ENCODE peak calls at places on chromosomes 13 and 19, in six cellular contexts. H is suprapubic skin; V is CD8-positive, alpha-beta T cell; B is transverse colon; G is heart right ventricle; O is colonic mucosa. R is an unnamed sample.
A peak's percentile ranks its signal among the peaks of the same experiment; 100 is the strongest.

GRCh38 chr13:44249439-44249838 is 124.2 kb upstream of the SERP2 start:
- DNase-seq in B (peak; percentile 29), G (peak; percentile 58), O (peak; percentile 36), V (no peak), H (no peak), R (no peak)

GRCh38 chr19:17402982-17403855 is 2.2 kb downstream of the BST2 start:
- DNase-seq in B (no peak), V (peak; percentile 51), O (no peak), G (no peak), H (no peak), R (peak; percentile 79)

GRCh38 chr13:20188649-20189553 is 3.8 kb downstream of the GJB2 start:
- DNase-seq in B (peak; percentile 38), O (peak; percentile 39), H (no peak), V (no peak), G (no peak), R (no peak)

GRCh38 chr13:101230271-101230890 is 185.9 kb downstream of the NALCN start:
- DNase-seq in O (no peak), V (no peak), G (no peak), H (no peak), B (no peak), R (no peak)

GRCh38 chr19:31955884-31956283 is 389.5 kb upstream of the ZNF507 start:
- DNase-seq in B (no peak), V (no peak), G (no peak), H (no peak), O (no peak), R (no peak)

GRCh38 chr19:1856698-1857603 is 6.4 kb downstream of the KLF16 start:
- DNase-seq in O (peak; percentile 95), B (peak; percentile 96), H (peak; percentile 96), G (peak; percentile 89), V (peak; percentile 41), R (peak; percentile 96)

GRCh38 chr13:35164324-35164932 is 222.4 kb downstream of the NBEA start:
- DNase-seq in V (no peak), B (no peak), G (no peak), H (no peak), O (no peak), R (no peak)

GRCh38 chr19:32010071-32010470 is 335.3 kb upstream of the ZNF507 start:
- DNase-seq in G (no peak), V (no peak), O (no peak), B (no peak), H (no peak), R (no peak)

GRCh38 chr13:62706035-62706434 is 1290.4 kb upstream of the PCDH20 start:
- DNase-seq in O (no peak), G (no peak), H (no peak), V (no peak), B (no peak), R (no peak)

GRCh38 chr19:44643605-44644390 is at the start of gene PVR:
- DNase-seq in H (no peak), G (peak; percentile 62), V (no peak), O (peak; percentile 79), B (peak; percentile 75), R (peak; percentile 82)

GRCh38 chr19:6100284-6100915 is 9.9 kb downstream of the RFX2 start:
- DNase-seq in B (no peak), G (no peak), H (no peak), V (peak; percentile 20), O (no peak), R (peak; percentile 63)

GRCh38 chr13:32587774-32588165 is 1.5 kb downstream of the PDS5B start:
- DNase-seq in G (no peak), H (no peak), V (no peak), B (no peak), O (no peak), R (no peak)

GRCh38 chr19:14006766-14007562 is 844 bp upstream of the RFX1 start:
- DNase-seq in H (peak; percentile 95), V (peak; percentile 88), B (no peak), O (no peak), G (no peak), R (peak; percentile 85)

GRCh38 chr13:49560270-49561063 is 24.9 kb downstream of the RCBTB1 start:
- DNase-seq in B (peak; percentile 15), V (peak; percentile 11), H (no peak), G (no peak), O (no peak), R (no peak)

GRCh38 chr13:112175162-112176075 is 108.5 kb downstream of the SOX1 start:
- DNase-seq in B (no peak), G (no peak), O (no peak), H (peak; percentile 66), V (no peak), R (no peak)

DNA sequence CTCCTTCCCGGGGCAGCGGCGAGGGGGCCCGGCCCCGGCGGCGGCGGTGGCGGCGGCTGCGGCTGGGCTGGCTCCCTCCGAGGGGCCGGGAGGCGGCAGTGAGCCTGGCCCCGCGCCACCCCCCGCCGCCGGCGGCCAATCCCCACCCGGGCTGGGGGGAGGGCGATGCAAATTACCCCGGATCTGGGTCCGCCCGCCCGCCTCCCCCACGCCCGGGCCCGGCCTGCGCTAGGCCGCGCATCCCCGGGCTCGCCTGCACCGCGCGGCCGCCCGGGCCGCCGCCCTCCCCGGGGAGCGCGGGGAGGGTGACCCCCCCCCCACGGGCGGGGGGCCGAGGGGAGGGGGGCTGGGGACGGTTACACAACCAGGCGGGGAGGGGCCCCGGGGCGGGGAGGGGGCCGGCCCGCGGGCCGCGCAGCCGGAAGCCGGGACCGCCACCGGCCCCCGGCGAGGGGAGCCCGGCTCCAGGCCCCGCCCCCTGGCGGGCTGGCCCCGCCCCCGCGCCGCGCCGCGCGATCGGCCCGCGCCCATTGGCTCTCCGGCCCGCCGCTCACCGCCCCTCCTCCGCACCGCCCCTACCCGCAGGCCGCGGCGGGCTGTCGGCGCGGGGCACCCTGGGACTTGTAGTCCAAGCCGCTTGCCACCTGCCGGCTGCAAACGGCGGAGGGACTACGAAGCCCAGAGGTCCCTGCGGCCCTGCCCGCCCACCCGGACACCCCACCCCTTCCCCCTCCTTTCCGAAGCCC is 1.1 kb downstream of the ZBTB7A start:
- DNase-seq in V (peak; percentile 97), B (peak; percentile 98), O (peak; percentile 94), H (peak; percentile 97), G (peak; percentile 95), R (peak; percentile 97)
- H3K4me1 ChIP-seq in V (peaks cover 58% of the 10 kb centered on the region), B (peaks cover 44% of the 10 kb centered on the region), O (peaks cover 29% of the 10 kb centered on the region), H (peaks cover 54% of the 10 kb centered on the region), G (peaks cover 36% of the 10 kb centered on the region), R (peaks cover 36% of the 10 kb centered on the region)

GRCh38 chr19:53659292-53659691 is 27.5 kb downstream of the DPRX start:
- DNase-seq in H (no peak), B (no peak), O (no peak), G (peak; percentile 41), V (no peak), R (peak; percentile 5)

GRCh38 chr19:53657778-53658177 is 26.0 kb downstream of the DPRX start:
- DNase-seq in G (no peak), H (no peak), B (no peak), V (no peak), O (no peak), R (no peak)

GRCh38 chr19:53662209-53662608 is 30.4 kb downstream of the DPRX start:
- DNase-seq in B (no peak), V (no peak), H (no peak), G (no peak), O (no peak), R (no peak)

GRCh38 chr19:53657330-53657729 is 25.5 kb downstream of the DPRX start:
- DNase-seq in H (no peak), B (no peak), G (no peak), V (no peak), O (no peak), R (no peak)

GRCh38 chr19:53660584-53660983 is 28.8 kb downstream of the DPRX start:
- DNase-seq in O (no peak), B (no peak), G (no peak), V (no peak), H (no peak), R (no peak)
- H3K27ac ChIP-seq in O (no peak overlapping the region), B (no peak overlapping the region), G (no peak overlapping the region), V (no peak overlapping the region), H (no peak overlapping the region), R (no peak overlapping the region)

GRCh38 chr19:51740356-51740755 is 11.3 kb downstream of the FPR1 start:
- DNase-seq in B (no peak), O (no peak), H (no peak), V (no peak), G (no peak), R (no peak)
- H3K27me3 ChIP-seq in B (no peaks in the 10 kb centered on the region), O (no peaks in the 10 kb centered on the region), H (peaks cover 13% of the 10 kb centered on the region), V (no peaks in the 10 kb centered on the region), G (no peaks in the 10 kb centered on the region), R (peaks cover 4% of the 10 kb centered on the region)

GRCh38 chr19:49681830-49682229 is 4.8 kb downstream of the PRMT1 start:
- DNase-seq in V (no peak), O (no peak), B (no peak), H (no peak), G (no peak), R (peak; percentile 59)
- H3K4me1 ChIP-seq in V (peaks cover 29% of the 10 kb centered on the region), O (peaks cover 12% of the 10 kb centered on the region), B (peaks cover 31% of the 10 kb centered on the region), H (peaks cover 37% of the 10 kb centered on the region), G (peaks cover 46% of the 10 kb centered on the region), R (peaks cover 28% of the 10 kb centered on the region)

GRCh38 chr19:30434797-30435594 is 62.8 kb downstream of the ZNF536 start:
- DNase-seq in B (no peak), H (no peak), O (no peak), G (no peak), V (no peak), R (no peak)

GRCh38 chr19:30441011-30441410 is 68.8 kb downstream of the ZNF536 start:
- DNase-seq in O (no peak), V (no peak), G (no peak), B (no peak), H (no peak), R (no peak)

GRCh38 chr19:30442715-30443114 is 70.5 kb downstream of the ZNF536 start:
- DNase-seq in V (no peak), B (no peak), G (no peak), O (no peak), H (no peak), R (no peak)

GRCh38 chr19:30437869-30438268 is 65.7 kb downstream of the ZNF536 start:
- DNase-seq in V (no peak), O (no peak), G (no peak), B (no peak), H (no peak), R (no peak)

DNA sequence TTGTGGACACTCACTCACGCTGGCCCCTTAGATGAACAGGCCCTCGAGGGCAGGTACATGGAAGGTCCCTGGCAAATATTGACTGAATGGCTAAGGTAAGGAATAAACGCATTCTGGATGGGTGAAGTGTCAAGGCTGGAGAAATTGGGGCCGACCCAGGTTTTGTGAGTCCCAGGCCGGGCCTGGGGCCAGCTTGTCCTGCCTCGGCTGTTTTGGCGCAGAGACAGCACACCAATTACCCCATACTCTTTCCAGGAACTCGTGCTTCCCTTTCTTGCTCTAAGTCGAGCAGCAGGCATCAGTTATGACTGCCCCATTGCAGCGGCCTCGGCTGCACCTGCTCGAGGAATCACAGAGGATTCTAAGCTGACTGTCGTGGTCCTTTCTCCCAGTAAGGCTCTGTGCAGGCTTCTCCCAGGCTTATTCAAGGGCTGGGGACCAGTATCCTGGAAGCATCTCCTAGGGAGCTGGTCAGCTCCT is 67.1 kb downstream of the ZNF536 start:
- DNase-seq in O (no peak), H (no peak), V (no peak), B (no peak), G (no peak), R (no peak)
- H3K27ac ChIP-seq in O (no peak overlapping the region), H (no peak overlapping the region), V (no peak overlapping the region), B (no peak overlapping the region), G (no peak overlapping the region), R (no peak overlapping the region)